ENCODE peak calls at places on chromosomes 13 and 19, in five cellular contexts. One of them, this sample, is unnamed.

GRCh38 chr13:107373551-107373950 is 805.6 kb upstream of the ARGLU1 start:
- DNase-seq in cardiac muscle cell: peak; percentile 75
- DNase-seq in cardiac fibroblast: peak; percentile 51
- DNase-seq in naive thymus-derived CD4-positive, alpha-beta T cell: peak; percentile 1
- DNase-seq in ascending aorta: no peak
- DNase-seq in this sample: no peak

GRCh38 chr13:87669379-87669978 is 1.7 kb upstream of the SLITRK5 start:
- DNase-seq in naive thymus-derived CD4-positive, alpha-beta T cell: no peak
- DNase-seq in cardiac muscle cell: peak; percentile 26
- DNase-seq in ascending aorta: no peak
- DNase-seq in cardiac fibroblast: peak; percentile 31
- DNase-seq in this sample: no peak

GRCh38 chr13:46614582-46614981 is 61.6 kb downstream of the LRCH1 start:
- DNase-seq in cardiac muscle cell: peak; percentile 88
- DNase-seq in cardiac fibroblast: peak; percentile 93
- DNase-seq in naive thymus-derived CD4-positive, alpha-beta T cell: no peak
- DNase-seq in ascending aorta: no peak
- DNase-seq in this sample: no peak

GRCh38 chr13:45224181-45224580 is 23.3 kb upstream of the KCTD4 start:
- DNase-seq in cardiac muscle cell: no peak
- DNase-seq in ascending aorta: no peak
- DNase-seq in naive thymus-derived CD4-positive, alpha-beta T cell: no peak
- DNase-seq in cardiac fibroblast: no peak
- DNase-seq in this sample: no peak

GRCh38 chr19:31534231-31534630 is 185.0 kb upstream of the TSHZ3 start:
- DNase-seq in cardiac fibroblast: no peak
- DNase-seq in cardiac muscle cell: no peak
- DNase-seq in naive thymus-derived CD4-positive, alpha-beta T cell: no peak
- DNase-seq in ascending aorta: no peak
- DNase-seq in this sample: no peak

GRCh38 chr19:35261356-35262100 is 7.2 kb upstream of the USF2 start:
- DNase-seq in cardiac muscle cell: no peak
- DNase-seq in cardiac fibroblast: no peak
- DNase-seq in naive thymus-derived CD4-positive, alpha-beta T cell: no peak
- DNase-seq in ascending aorta: no peak
- DNase-seq in this sample: no peak

GRCh38 chr19:44725684-44726083 is 22.8 kb upstream of the BCL3 start:
- DNase-seq in ascending aorta: no peak
- DNase-seq in naive thymus-derived CD4-positive, alpha-beta T cell: no peak
- DNase-seq in cardiac fibroblast: no peak
- DNase-seq in cardiac muscle cell: no peak
- DNase-seq in this sample: no peak

GRCh38 chr13:76936736-76937135 is 11.6 kb upstream of the ACOD1 start:
- DNase-seq in cardiac muscle cell: no peak
- DNase-seq in ascending aorta: no peak
- DNase-seq in naive thymus-derived CD4-positive, alpha-beta T cell: no peak
- DNase-seq in cardiac fibroblast: peak; percentile 48
- DNase-seq in this sample: no peak

GRCh38 chr19:45087531-45087930 is 5.4 kb upstream of the PPP1R37 start:
- DNase-seq in cardiac muscle cell: no peak
- DNase-seq in naive thymus-derived CD4-positive, alpha-beta T cell: peak; percentile 44
- DNase-seq in cardiac fibroblast: no peak
- DNase-seq in ascending aorta: peak; percentile 20
- DNase-seq in this sample: no peak

GRCh38 chr19:18060472-18060871 is 26.3 kb downstream of the IL12RB1 start:
- DNase-seq in naive thymus-derived CD4-positive, alpha-beta T cell: no peak
- DNase-seq in cardiac fibroblast: no peak
- DNase-seq in ascending aorta: no peak
- DNase-seq in cardiac muscle cell: no peak
- DNase-seq in this sample: peak; percentile 37

GRCh38 chr13:28329395-28330158 is 165.4 kb downstream of the FLT1 start:
- DNase-seq in naive thymus-derived CD4-positive, alpha-beta T cell: no peak
- DNase-seq in ascending aorta: no peak
- DNase-seq in cardiac fibroblast: peak; percentile 97
- DNase-seq in cardiac muscle cell: peak; percentile 93
- DNase-seq in this sample: peak; percentile 42

GRCh38 chr19:47134533-47134932 is 3.9 kb downstream of the SAE1 start:
- DNase-seq in cardiac muscle cell: no peak
- DNase-seq in naive thymus-derived CD4-positive, alpha-beta T cell: no peak
- DNase-seq in ascending aorta: no peak
- DNase-seq in cardiac fibroblast: no peak
- DNase-seq in this sample: no peak
- H3K4me3 ChIP-seq in cardiac muscle cell: no peak overlapping the region
- H3K4me3 ChIP-seq in naive thymus-derived CD4-positive, alpha-beta T cell: no peak overlapping the region
- H3K4me3 ChIP-seq in ascending aorta: no peak overlapping the region
- H3K4me3 ChIP-seq in cardiac fibroblast: no peak overlapping the region
- H3K4me3 ChIP-seq in this sample: no peak overlapping the region

GRCh38 chr13:36998624-36999041 is 507 bp downstream of the ALG5 start:
- DNase-seq in cardiac fibroblast: peak; percentile 16
- DNase-seq in cardiac muscle cell: peak; percentile 8
- DNase-seq in ascending aorta: no peak
- DNase-seq in naive thymus-derived CD4-positive, alpha-beta T cell: peak; percentile 11
- DNase-seq in this sample: peak; percentile 26

GRCh38 chr13:36999054-36999927 is at the start of gene ALG5:
- DNase-seq in naive thymus-derived CD4-positive, alpha-beta T cell: peak; percentile 95
- DNase-seq in cardiac muscle cell: peak; percentile 93
- DNase-seq in cardiac fibroblast: peak; percentile 85
- DNase-seq in ascending aorta: peak; percentile 23
- DNase-seq in this sample: peak; percentile 93

GRCh38 chr13:36997716-36998427 is 1.3 kb downstream of the ALG5 start:
- DNase-seq in ascending aorta: no peak
- DNase-seq in cardiac muscle cell: peak; percentile 10
- DNase-seq in naive thymus-derived CD4-positive, alpha-beta T cell: no peak
- DNase-seq in cardiac fibroblast: peak; percentile 58
- DNase-seq in this sample: no peak

GRCh38 chr13:37001921-37002250 is 1.3 kb downstream of the EXOSC8 start:
- DNase-seq in naive thymus-derived CD4-positive, alpha-beta T cell: no peak
- DNase-seq in cardiac muscle cell: no peak
- DNase-seq in cardiac fibroblast: no peak
- DNase-seq in ascending aorta: no peak
- DNase-seq in this sample: no peak
- H3K4me3 ChIP-seq in naive thymus-derived CD4-positive, alpha-beta T cell: peak overlapping the region; percentile 77
- H3K4me3 ChIP-seq in cardiac muscle cell: peak overlapping the region; percentile 93
- H3K4me3 ChIP-seq in cardiac fibroblast: no peak overlapping the region
- H3K4me3 ChIP-seq in ascending aorta: no peak overlapping the region
- H3K4me3 ChIP-seq in this sample: no peak overlapping the region

GRCh38 chr19:12527034-12527836 is 24.0 kb downstream of the ZNF564 start:
- DNase-seq in cardiac muscle cell: peak; percentile 43
- DNase-seq in ascending aorta: no peak
- DNase-seq in naive thymus-derived CD4-positive, alpha-beta T cell: peak; percentile 12
- DNase-seq in cardiac fibroblast: peak; percentile 62
- DNase-seq in this sample: no peak
- H3K4me3 ChIP-seq in cardiac muscle cell: no peak overlapping the region
- H3K4me3 ChIP-seq in ascending aorta: peak overlapping the region; percentile 25
- H3K4me3 ChIP-seq in naive thymus-derived CD4-positive, alpha-beta T cell: no peak overlapping the region
- H3K4me3 ChIP-seq in cardiac fibroblast: no peak overlapping the region
- H3K4me3 ChIP-seq in this sample: no peak overlapping the region

GRCh38 chr13:75691183-75691582 is 55.1 kb downstream of the LMO7 start:
- DNase-seq in cardiac muscle cell: no peak
- DNase-seq in ascending aorta: no peak
- DNase-seq in cardiac fibroblast: peak; percentile 55
- DNase-seq in naive thymus-derived CD4-positive, alpha-beta T cell: no peak
- DNase-seq in this sample: no peak
- H3K4me3 ChIP-seq in cardiac muscle cell: no peak overlapping the region
- H3K4me3 ChIP-seq in ascending aorta: no peak overlapping the region
- H3K4me3 ChIP-seq in cardiac fibroblast: no peak overlapping the region
- H3K4me3 ChIP-seq in naive thymus-derived CD4-positive, alpha-beta T cell: no peak overlapping the region
- H3K4me3 ChIP-seq in this sample: no peak overlapping the region

DNA sequence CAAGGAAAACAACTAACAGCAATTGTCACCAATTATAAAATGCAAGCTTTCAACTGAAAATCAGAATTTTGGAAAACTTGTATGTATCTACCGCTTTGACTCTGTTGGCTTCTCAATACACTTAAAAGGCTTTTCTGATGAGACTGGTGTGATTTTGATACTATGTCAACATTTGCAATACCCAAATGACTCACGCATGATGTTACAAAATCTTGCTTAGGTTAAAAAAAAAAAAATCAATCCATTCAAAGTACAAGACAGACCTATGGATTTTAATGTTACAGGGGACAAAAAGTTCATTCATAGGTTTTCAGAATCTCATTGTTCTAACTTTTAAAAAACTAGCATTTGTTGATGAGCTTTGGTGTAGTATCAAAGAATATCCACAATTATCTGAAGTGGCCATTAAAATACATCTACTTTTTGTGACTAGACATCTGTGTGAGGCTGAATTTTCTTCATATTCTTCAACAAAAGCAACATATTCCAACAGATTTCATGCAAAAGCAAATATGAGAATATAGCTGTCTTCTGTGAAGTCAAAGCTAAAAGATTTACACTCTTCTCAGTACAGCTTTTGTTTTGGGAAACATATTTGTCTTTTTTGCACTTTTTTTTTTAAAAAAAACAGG is 10.7 kb downstream of the ELF1 start:
- DNase-seq in cardiac muscle cell: peak; percentile 74
- DNase-seq in naive thymus-derived CD4-positive, alpha-beta T cell: no peak
- DNase-seq in cardiac fibroblast: peak; percentile 89
- DNase-seq in ascending aorta: no peak
- DNase-seq in this sample: no peak
- H3K4me3 ChIP-seq in cardiac muscle cell: no peak overlapping the region
- H3K4me3 ChIP-seq in naive thymus-derived CD4-positive, alpha-beta T cell: no peak overlapping the region
- H3K4me3 ChIP-seq in cardiac fibroblast: no peak overlapping the region
- H3K4me3 ChIP-seq in ascending aorta: no peak overlapping the region
- H3K4me3 ChIP-seq in this sample: no peak overlapping the region

GRCh38 chr19:800360-801029 is 3.2 kb downstream of the PTBP1 start:
- DNase-seq in naive thymus-derived CD4-positive, alpha-beta T cell: no peak
- DNase-seq in cardiac fibroblast: peak; percentile 47
- DNase-seq in cardiac muscle cell: peak; percentile 63
- DNase-seq in ascending aorta: no peak
- DNase-seq in this sample: peak; percentile 68

GRCh38 chr19:801030-801860 is 4.0 kb downstream of the PTBP1 start:
- DNase-seq in naive thymus-derived CD4-positive, alpha-beta T cell: no peak
- DNase-seq in ascending aorta: peak; percentile 30
- DNase-seq in cardiac muscle cell: peak; percentile 70
- DNase-seq in cardiac fibroblast: peak; percentile 58
- DNase-seq in this sample: peak; percentile 92

GRCh38 chr19:802497-802887 is 5.2 kb downstream of the PTBP1 start:
- DNase-seq in ascending aorta: no peak
- DNase-seq in cardiac fibroblast: no peak
- DNase-seq in cardiac muscle cell: no peak
- DNase-seq in naive thymus-derived CD4-positive, alpha-beta T cell: no peak
- DNase-seq in this sample: no peak

GRCh38 chr19:802888-803561 is 5.8 kb downstream of the PTBP1 start:
- DNase-seq in cardiac muscle cell: no peak
- DNase-seq in ascending aorta: no peak
- DNase-seq in cardiac fibroblast: no peak
- DNase-seq in naive thymus-derived CD4-positive, alpha-beta T cell: no peak
- DNase-seq in this sample: no peak

DNA sequence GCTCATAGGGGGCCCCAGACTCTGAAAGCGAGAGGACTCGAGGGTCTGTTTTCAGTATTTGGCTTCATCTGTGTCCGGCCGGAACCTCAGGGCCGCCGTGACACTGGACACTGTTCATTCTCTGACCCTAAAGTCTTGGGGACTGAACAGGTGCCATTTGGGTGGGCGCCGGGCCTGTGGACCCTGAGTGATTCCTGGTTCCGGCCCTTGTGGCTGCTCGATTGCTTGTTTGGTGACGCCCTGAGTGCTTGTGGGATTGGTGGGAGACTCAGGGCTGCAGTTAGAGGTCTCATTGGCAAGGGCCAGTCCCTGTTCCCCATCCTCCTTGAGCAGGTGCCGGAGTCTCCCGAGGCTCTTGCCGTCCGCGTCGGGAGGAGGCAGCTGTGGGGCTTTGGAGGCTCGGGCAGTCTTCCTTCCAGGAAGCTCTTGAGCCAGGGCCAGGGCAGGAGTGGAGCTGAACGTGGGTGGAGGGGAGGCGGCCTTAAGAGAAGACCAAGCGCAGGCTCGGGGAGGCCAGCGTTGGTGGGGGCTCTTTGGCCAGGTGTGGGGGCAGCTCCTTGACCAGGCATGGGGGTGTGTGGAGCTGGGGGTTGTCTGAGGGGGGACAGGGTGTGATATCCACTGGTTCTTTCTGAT is 4.7 kb downstream of the PTBP1 start:
- DNase-seq in ascending aorta: no peak
- DNase-seq in cardiac muscle cell: peak; percentile 77
- DNase-seq in cardiac fibroblast: peak; percentile 66
- DNase-seq in naive thymus-derived CD4-positive, alpha-beta T cell: no peak
- DNase-seq in this sample: peak; percentile 72
- H3K4me3 ChIP-seq in ascending aorta: peak overlapping the region; percentile 39
- H3K4me3 ChIP-seq in cardiac muscle cell: no peak overlapping the region
- H3K4me3 ChIP-seq in cardiac fibroblast: peak overlapping the region; percentile 34
- H3K4me3 ChIP-seq in naive thymus-derived CD4-positive, alpha-beta T cell: peak overlapping the region; percentile 29
- H3K4me3 ChIP-seq in this sample: no peak overlapping the region

GRCh38 chr19:5977222-5977784 is 637 bp downstream of the RANBP3 start:
- DNase-seq in cardiac fibroblast: no peak
- DNase-seq in naive thymus-derived CD4-positive, alpha-beta T cell: no peak
- DNase-seq in cardiac muscle cell: no peak
- DNase-seq in ascending aorta: no peak
- DNase-seq in this sample: no peak
- H3K4me3 ChIP-seq in cardiac fibroblast: peak overlapping the region; percentile 96
- H3K4me3 ChIP-seq in naive thymus-derived CD4-positive, alpha-beta T cell: peak overlapping the region; percentile 78
- H3K4me3 ChIP-seq in cardiac muscle cell: peak overlapping the region; percentile 67
- H3K4me3 ChIP-seq in ascending aorta: peak overlapping the region; percentile 84
- H3K4me3 ChIP-seq in this sample: peak overlapping the region; percentile 86

DNA sequence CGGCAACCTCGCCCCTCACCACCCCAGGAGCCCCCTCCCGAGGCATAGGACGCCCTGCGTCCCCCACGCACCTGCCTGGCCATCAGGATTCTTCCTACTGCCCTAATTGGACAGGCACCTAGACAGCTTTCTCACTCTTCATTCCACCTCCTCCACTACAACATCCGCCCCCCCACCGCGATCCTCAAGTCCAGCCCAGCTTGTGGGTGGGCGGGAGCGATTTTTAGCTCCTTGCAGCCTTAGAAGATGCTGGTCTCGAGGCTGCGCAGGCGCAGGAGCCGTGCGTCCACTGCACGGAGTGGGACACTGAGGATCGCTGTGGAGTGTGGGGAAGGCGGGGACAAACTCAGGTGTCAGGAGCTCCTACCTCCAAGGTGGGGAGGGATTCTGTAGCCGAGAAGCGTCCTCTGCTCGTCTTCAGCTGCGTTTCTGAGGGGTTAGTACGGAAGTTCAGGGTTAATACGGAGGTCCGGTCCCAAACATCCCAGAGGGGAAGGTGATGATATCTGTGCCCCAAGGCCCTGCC is at the start of gene RTBDN:
- DNase-seq in ascending aorta: no peak
- DNase-seq in cardiac fibroblast: no peak
- DNase-seq in cardiac muscle cell: no peak
- DNase-seq in naive thymus-derived CD4-positive, alpha-beta T cell: no peak
- DNase-seq in this sample: no peak
- H3K4me3 ChIP-seq in ascending aorta: peak within 1 kb of the TSS; percentile 45
- H3K4me3 ChIP-seq in cardiac fibroblast: peak within 1 kb of the TSS; percentile 35
- H3K4me3 ChIP-seq in cardiac muscle cell: peak within 1 kb of the TSS; percentile 53
- H3K4me3 ChIP-seq in naive thymus-derived CD4-positive, alpha-beta T cell: peak within 1 kb of the TSS; percentile 38
- H3K4me3 ChIP-seq in this sample: peak within 1 kb of the TSS; percentile 36

This sample was measured in testis.